ENCODE peak calls at places on chromosomes 12 and 14, in seven cellular contexts. One of them, this sample, is unnamed.

GRCh38 chr14:62015945-62016344 is 253.7 kb downstream of the SNAPC1 start:
- DNase-seq in brain microvascular endothelial cell: peak; percentile 63
- DNase-seq in NCI-H460: no peak
- DNase-seq in ovary: no peak
- DNase-seq in neural progenitor cell: no peak
- DNase-seq in NCI-H1048: no peak
- DNase-seq in neuronal stem cell: no peak
- DNase-seq in this sample: no peak

GRCh38 chr12:45234134-45234865 is 18.4 kb downstream of the ANO6 start:
- DNase-seq in brain microvascular endothelial cell: peak; percentile 94
- DNase-seq in NCI-H460: peak; percentile 65
- DNase-seq in ovary: peak; percentile 36
- DNase-seq in neural progenitor cell: peak; percentile 61
- DNase-seq in NCI-H1048: no peak
- DNase-seq in neuronal stem cell: peak; percentile 53
- DNase-seq in this sample: peak; percentile 28

GRCh38 chr12:106248177-106248848 is 493 bp upstream of the CKAP4 start:
- DNase-seq in brain microvascular endothelial cell: peak; percentile 71
- DNase-seq in NCI-H460: no peak
- DNase-seq in ovary: peak; percentile 78
- DNase-seq in neural progenitor cell: peak; percentile 52
- DNase-seq in NCI-H1048: no peak
- DNase-seq in neuronal stem cell: peak; percentile 47
- DNase-seq in this sample: peak; percentile 60

GRCh38 chr12:90631581-90631980 is 323.4 kb downstream of the CCER1 start:
- DNase-seq in brain microvascular endothelial cell: peak; percentile 19
- DNase-seq in NCI-H460: no peak
- DNase-seq in ovary: no peak
- DNase-seq in neural progenitor cell: no peak
- DNase-seq in NCI-H1048: no peak
- DNase-seq in neuronal stem cell: no peak
- DNase-seq in this sample: no peak

GRCh38 chr14:53715390-53715730 is 241.3 kb downstream of the BMP4 start:
- DNase-seq in brain microvascular endothelial cell: peak; percentile 46
- DNase-seq in NCI-H460: no peak
- DNase-seq in ovary: no peak
- DNase-seq in neural progenitor cell: no peak
- DNase-seq in NCI-H1048: no peak
- DNase-seq in neuronal stem cell: no peak
- DNase-seq in this sample: no peak

GRCh38 chr12:52849511-52849910 is 717 bp upstream of the KRT78 start:
- DNase-seq in brain microvascular endothelial cell: no peak
- DNase-seq in NCI-H460: no peak
- DNase-seq in ovary: no peak
- DNase-seq in neural progenitor cell: no peak
- DNase-seq in NCI-H1048: no peak
- DNase-seq in neuronal stem cell: no peak
- DNase-seq in this sample: no peak

GRCh38 chr12:67919406-67919805 is 69.8 kb upstream of the IFNG-AS1 start:
- DNase-seq in brain microvascular endothelial cell: no peak
- DNase-seq in NCI-H460: no peak
- DNase-seq in ovary: no peak
- DNase-seq in neural progenitor cell: no peak
- DNase-seq in NCI-H1048: no peak
- DNase-seq in neuronal stem cell: no peak
- DNase-seq in this sample: no peak

GRCh38 chr14:100158566-100159106 is 809 bp downstream of the DEGS2 start:
- DNase-seq in brain microvascular endothelial cell: no peak
- DNase-seq in NCI-H460: no peak
- DNase-seq in ovary: no peak
- DNase-seq in neural progenitor cell: peak; percentile 44
- DNase-seq in NCI-H1048: no peak
- DNase-seq in neuronal stem cell: no peak
- DNase-seq in this sample: no peak

GRCh38 chr14:54625158-54625557 is 58.2 kb downstream of the SAMD4A start:
- DNase-seq in brain microvascular endothelial cell: peak; percentile 60
- DNase-seq in NCI-H460: peak; percentile 88
- DNase-seq in ovary: no peak
- DNase-seq in neural progenitor cell: no peak
- DNase-seq in NCI-H1048: no peak
- DNase-seq in neuronal stem cell: no peak
- DNase-seq in this sample: no peak

GRCh38 chr12:109744026-109744425 is 30.4 kb downstream of the FAM222A start:
- DNase-seq in brain microvascular endothelial cell: no peak
- DNase-seq in NCI-H460: no peak
- DNase-seq in ovary: peak; percentile 22
- DNase-seq in neural progenitor cell: no peak
- DNase-seq in NCI-H1048: no peak
- DNase-seq in neuronal stem cell: no peak
- DNase-seq in this sample: no peak

GRCh38 chr12:62582065-62582366 is 115.4 kb downstream of the MON2 start:
- DNase-seq in brain microvascular endothelial cell: no peak
- DNase-seq in NCI-H460: no peak
- DNase-seq in ovary: no peak
- DNase-seq in neural progenitor cell: no peak
- DNase-seq in NCI-H1048: no peak
- DNase-seq in neuronal stem cell: no peak
- DNase-seq in this sample: no peak

GRCh38 chr12:29402437-29402836 is 21.5 kb upstream of the ERGIC2 start:
- DNase-seq in brain microvascular endothelial cell: no peak
- DNase-seq in NCI-H460: no peak
- DNase-seq in ovary: no peak
- DNase-seq in neural progenitor cell: no peak
- DNase-seq in NCI-H1048: no peak
- DNase-seq in neuronal stem cell: no peak
- DNase-seq in this sample: no peak

GRCh38 chr12:44240186-44240585 is 404.3 kb downstream of the TMEM117 start:
- DNase-seq in brain microvascular endothelial cell: no peak
- DNase-seq in NCI-H460: no peak
- DNase-seq in ovary: no peak
- DNase-seq in neural progenitor cell: no peak
- DNase-seq in NCI-H1048: no peak
- DNase-seq in neuronal stem cell: no peak
- DNase-seq in this sample: no peak

GRCh38 chr12:122036153-122036552 is 14.5 kb downstream of the BCL7A start:
- DNase-seq in brain microvascular endothelial cell: no peak
- DNase-seq in NCI-H460: no peak
- DNase-seq in ovary: no peak
- DNase-seq in neural progenitor cell: no peak
- DNase-seq in NCI-H1048: no peak
- DNase-seq in neuronal stem cell: no peak
- DNase-seq in this sample: no peak

GRCh38 chr12:124861492-124861891 is 2.2 kb downstream of the SCARB1 start:
- DNase-seq in brain microvascular endothelial cell: peak; percentile 72
- DNase-seq in NCI-H460: peak; percentile 69
- DNase-seq in ovary: peak; percentile 77
- DNase-seq in neural progenitor cell: no peak
- DNase-seq in NCI-H1048: no peak
- DNase-seq in neuronal stem cell: no peak
- DNase-seq in this sample: peak; percentile 75

GRCh38 chr12:88258396-88258795 is 116.3 kb downstream of the TMTC3 start:
- DNase-seq in brain microvascular endothelial cell: no peak
- DNase-seq in NCI-H460: no peak
- DNase-seq in ovary: no peak
- DNase-seq in neural progenitor cell: no peak
- DNase-seq in NCI-H1048: no peak
- DNase-seq in neuronal stem cell: no peak
- DNase-seq in this sample: no peak

GRCh38 chr14:26527095-26527494 is 70.7 kb downstream of the NOVA1 start:
- DNase-seq in brain microvascular endothelial cell: no peak
- DNase-seq in NCI-H460: no peak
- DNase-seq in ovary: no peak
- DNase-seq in neural progenitor cell: no peak
- DNase-seq in NCI-H1048: no peak
- DNase-seq in neuronal stem cell: no peak
- DNase-seq in this sample: no peak

GRCh38 chr12:119036878-119037493 is 55.6 kb downstream of the SRRM4 start:
- DNase-seq in brain microvascular endothelial cell: peak; percentile 6
- DNase-seq in NCI-H460: peak; percentile 17
- DNase-seq in ovary: no peak
- DNase-seq in neural progenitor cell: peak; percentile 66
- DNase-seq in NCI-H1048: no peak
- DNase-seq in neuronal stem cell: peak; percentile 49
- DNase-seq in this sample: no peak

GRCh38 chr14:92649934-92650545 is 98.4 kb downstream of the LGMN start:
- DNase-seq in brain microvascular endothelial cell: no peak
- DNase-seq in NCI-H460: no peak
- DNase-seq in ovary: no peak
- DNase-seq in neural progenitor cell: no peak
- DNase-seq in NCI-H1048: no peak
- DNase-seq in neuronal stem cell: no peak
- DNase-seq in this sample: peak; percentile 24

GRCh38 chr12:27772328-27773049 is 7.5 kb upstream of the KLHL42 start:
- DNase-seq in brain microvascular endothelial cell: no peak
- DNase-seq in NCI-H460: no peak
- DNase-seq in ovary: no peak
- DNase-seq in neural progenitor cell: no peak
- DNase-seq in NCI-H1048: no peak
- DNase-seq in neuronal stem cell: no peak
- DNase-seq in this sample: no peak